ENCODE peak calls at places on chromosomes 11 and 22, in seven cellular contexts. D is fibroblast of lung; L is small intestine; M is CD8-positive, alpha-beta memory T cell; J is iPS DF 6.9; I is heart right ventricle; R is upper lobe of right lung. C is an unnamed sample.

GRCh38 chr11:129259950-129260349 is 67.8 kb upstream of the ARHGAP32 start:
- DNase-seq in D (peak; percentile 49), I (no peak), L (peak; percentile 41), M (no peak), R (no peak), J (no peak), C (no peak)

GRCh38 chr11:7635137-7635536 is 38.2 kb downstream of the CYB5R2 start:
- DNase-seq in D (no peak), I (peak; percentile 56), M (no peak), L (peak; percentile 31), J (no peak), R (no peak), C (no peak)

GRCh38 chr11:5196731-5197130 is 3.8 kb downstream of the OR51V1 start:
- DNase-seq in D (no peak), J (no peak), M (no peak), R (no peak), L (no peak), I (no peak), C (no peak)

GRCh38 chr11:65891180-65892136 is 985 bp downstream of the CCDC85B start:
- DNase-seq in D (no peak), R (no peak), J (no peak), I (peak; percentile 70), M (no peak), L (no peak), C (no peak)

GRCh38 chr11:114556135-114556534 is 3.5 kb downstream of the NXPE1 start:
- DNase-seq in J (no peak), D (no peak), M (no peak), I (no peak), L (no peak), R (no peak), C (no peak)

GRCh38 chr22:44664149-44664548 is 37.9 kb upstream of the PRR5 start:
- DNase-seq in J (no peak), M (peak; percentile 40), I (peak; percentile 64), L (peak; percentile 62), R (no peak), D (peak; percentile 20), C (peak; percentile 24)

GRCh38 chr22:40235418-40235817 is 57.7 kb downstream of the TNRC6B start:
- DNase-seq in M (no peak), L (no peak), J (no peak), I (no peak), R (no peak), D (peak; percentile 64), C (no peak)

GRCh38 chr11:4607111-4607510 is 920 bp downstream of the TRIM68 start:
- DNase-seq in L (no peak), J (no peak), R (no peak), I (no peak), D (peak; percentile 23), M (no peak), C (no peak)

GRCh38 chr22:27170491-27170890 is 513.1 kb downstream of the MIAT start:
- DNase-seq in J (no peak), I (no peak), M (no peak), D (peak; percentile 83), R (no peak), L (no peak), C (no peak)

GRCh38 chr11:96107143-96107829 is 183.4 kb upstream of the MTMR2 start:
- DNase-seq in J (no peak), L (peak; percentile 79), R (no peak), I (no peak), D (no peak), M (no peak), C (no peak)

GRCh38 chr11:47272706-47273105 is 2.8 kb downstream of the MADD start:
- DNase-seq in I (no peak), M (no peak), L (no peak), D (no peak), J (no peak), R (no peak), C (no peak)

GRCh38 chr22:17866127-17866526 is 91.9 kb upstream of the BID start:
- DNase-seq in I (no peak), M (no peak), L (no peak), R (no peak), J (no peak), D (no peak), C (no peak)

GRCh38 chr22:48807155-48807554 is 1020.5 kb downstream of the BRD1 start:
- DNase-seq in L (no peak), J (no peak), I (no peak), R (peak; percentile 43), M (no peak), D (peak; percentile 3), C (no peak)
- H3K9me3 ChIP-seq in L (no peaks in the 10 kb centered on the region), J (peaks cover 39% of the 10 kb centered on the region), I (no peaks in the 10 kb centered on the region), R (no peaks in the 10 kb centered on the region), M (no peaks in the 10 kb centered on the region), D (no peaks in the 10 kb centered on the region), C (no peaks in the 10 kb centered on the region)

GRCh38 chr11:27234043-27234668 is 128.9 kb downstream of the CCDC34 start:
- DNase-seq in R (no peak), M (no peak), D (peak; percentile 100), I (no peak), J (no peak), L (peak; percentile 94), C (no peak)
- H3K27ac ChIP-seq in R (no peak overlapping the region), M (no peak overlapping the region), D (no peak overlapping the region), I (peak overlapping the region; percentile 69), J (no peak overlapping the region), L (peak overlapping the region; percentile 79), C (no peak overlapping the region)

GRCh38 chr11:34343686-34344085 is 14.1 kb downstream of the ABTB2 start:
- DNase-seq in R (no peak), J (no peak), M (no peak), L (no peak), I (no peak), D (no peak), C (no peak)

GRCh38 chr11:34345012-34345804 is 12.6 kb downstream of the ABTB2 start:
- DNase-seq in D (peak; percentile 96), R (no peak), L (peak; percentile 71), M (no peak), J (no peak), I (peak; percentile 26), C (no peak)

GRCh38 chr11:34346551-34346950 is 11.3 kb downstream of the ABTB2 start:
- DNase-seq in J (no peak), L (no peak), R (no peak), M (no peak), I (no peak), D (peak; percentile 74), C (no peak)

GRCh38 chr11:34344410-34345011 is 13.3 kb downstream of the ABTB2 start:
- DNase-seq in L (peak; percentile 69), D (no peak), J (no peak), M (no peak), R (no peak), I (no peak), C (no peak)

DNA sequence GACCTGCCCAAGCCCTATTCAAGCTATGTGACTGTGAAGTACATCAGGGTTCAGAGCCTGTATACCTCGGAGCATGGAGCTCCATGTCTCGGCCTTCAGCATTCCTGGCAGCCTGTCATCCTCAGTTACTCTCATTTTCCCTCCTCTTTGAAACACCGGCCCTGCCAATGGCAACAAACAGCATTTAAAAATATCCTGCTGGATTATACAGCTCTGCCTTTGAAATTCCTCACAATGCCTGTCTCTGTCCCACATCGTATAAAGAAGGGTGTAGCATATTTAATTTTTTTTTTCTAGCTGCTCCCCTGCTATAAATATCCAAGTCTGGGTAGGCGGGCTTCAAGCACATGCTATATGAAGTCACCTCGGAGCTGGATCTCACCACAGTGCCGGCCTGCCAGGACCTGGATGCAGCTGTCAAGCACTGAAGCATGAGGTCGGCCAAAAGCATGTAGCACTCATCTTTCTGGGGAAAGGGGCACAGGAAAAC is 11.8 kb downstream of the ABTB2 start:
- DNase-seq in R (no peak), M (no peak), I (peak; percentile 50), D (peak; percentile 87), J (no peak), L (no peak), C (no peak)
- H3K9me3 ChIP-seq in R (no peaks in the 10 kb centered on the region), M (no peaks in the 10 kb centered on the region), I (no peaks in the 10 kb centered on the region), D (no peaks in the 10 kb centered on the region), J (no peaks in the 10 kb centered on the region), L (no peaks in the 10 kb centered on the region), C (no peaks in the 10 kb centered on the region)

GRCh38 chr22:47089374-47089773 is 326.9 kb downstream of the TBC1D22A start:
- DNase-seq in R (no peak), M (no peak), I (no peak), D (no peak), L (no peak), J (no peak), C (no peak)
- H3K27ac ChIP-seq in R (no peak overlapping the region), M (no peak overlapping the region), I (no peak overlapping the region), D (no peak overlapping the region), L (no peak overlapping the region), J (no peak overlapping the region), C (no peak overlapping the region)

GRCh38 chr11:70908223-70908622 is 344.2 kb downstream of the SHANK2 start:
- DNase-seq in L (no peak), I (no peak), D (no peak), J (no peak), M (no peak), R (peak; percentile 34), C (no peak)
- H3K9me3 ChIP-seq in L (no peaks in the 10 kb centered on the region), I (no peaks in the 10 kb centered on the region), D (no peaks in the 10 kb centered on the region), J (no peaks in the 10 kb centered on the region), M (no peaks in the 10 kb centered on the region), R (no peaks in the 10 kb centered on the region), C (no peaks in the 10 kb centered on the region)

GRCh38 chr11:72067676-72068075 is 12.7 kb downstream of the NUMA1 start:
- DNase-seq in J (no peak), L (no peak), D (no peak), R (no peak), I (no peak), M (no peak), C (no peak)
- H3K27ac ChIP-seq in J (no peak overlapping the region), L (no peak overlapping the region), D (no peak overlapping the region), R (peak overlapping the region; percentile 5), I (no peak overlapping the region), M (no peak overlapping the region), C (no peak overlapping the region)

GRCh38 chr22:19517919-19518567 is 6.2 kb downstream of the CLDN5 start:
- DNase-seq in R (no peak), I (no peak), L (no peak), J (no peak), D (no peak), M (no peak), C (no peak)
- H3K9me3 ChIP-seq in R (no peaks in the 10 kb centered on the region), I (no peaks in the 10 kb centered on the region), L (no peaks in the 10 kb centered on the region), J (no peaks in the 10 kb centered on the region), D (no peaks in the 10 kb centered on the region), M (no peaks in the 10 kb centered on the region), C (peaks cover 7% of the 10 kb centered on the region)

DNA sequence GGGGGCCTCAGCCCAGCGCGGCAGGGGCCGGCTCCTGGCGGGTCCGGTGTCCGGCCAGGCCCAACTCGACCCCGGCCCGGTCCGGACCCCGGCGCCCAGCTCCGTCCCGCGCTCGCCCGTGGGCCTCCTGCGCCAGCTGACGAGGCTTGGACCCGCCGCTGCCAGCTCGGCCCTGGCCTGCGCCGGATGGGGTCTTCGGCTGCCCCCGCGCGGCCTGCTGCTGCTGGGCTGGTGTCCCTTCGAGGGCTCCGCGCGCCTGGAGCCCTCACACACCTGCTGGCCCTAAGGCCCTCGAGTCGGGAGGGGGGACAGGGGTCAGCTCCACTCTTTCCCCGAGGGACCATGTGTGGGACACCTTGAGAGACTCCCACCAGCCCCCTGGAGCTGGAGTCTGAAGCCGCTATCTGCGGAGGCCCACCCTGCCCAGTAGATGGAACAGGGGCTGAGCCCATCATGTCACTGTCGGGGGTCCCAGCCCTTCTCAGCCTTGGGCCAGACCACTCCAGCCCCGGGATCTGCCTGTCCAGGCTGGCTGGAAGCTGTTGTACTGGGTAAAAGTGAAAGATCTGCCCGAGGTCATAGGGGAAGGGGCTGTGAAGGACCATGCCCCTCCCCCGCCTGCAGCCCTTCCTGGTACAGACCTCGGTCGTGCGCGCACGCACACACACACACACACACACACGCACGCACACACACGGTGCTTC is 768 bp upstream of the CDKN1C start:
- DNase-seq in R (no peak), M (peak; percentile 26), I (peak; percentile 45), D (peak; percentile 35), J (no peak), L (no peak), C (no peak)
- H3K27ac ChIP-seq in R (no peak overlapping the region), M (no peak overlapping the region), I (peak overlapping the region; percentile 78), D (no peak overlapping the region), J (no peak overlapping the region), L (peak overlapping the region; percentile 36), C (no peak overlapping the region)

GRCh38 chr22:48146426-48146825 is 1384.0 kb downstream of the TBC1D22A start:
- DNase-seq in D (no peak), I (no peak), R (no peak), J (no peak), M (no peak), L (no peak), C (no peak)
- H3K9me3 ChIP-seq in D (no peaks in the 10 kb centered on the region), I (no peaks in the 10 kb centered on the region), R (no peaks in the 10 kb centered on the region), J (peaks cover 41% of the 10 kb centered on the region), M (no peaks in the 10 kb centered on the region), L (no peaks in the 10 kb centered on the region), C (no peaks in the 10 kb centered on the region)

C was measured in CD4-positive, alpha-beta T cell.